ENCODE peak calls at places on chromosomes 4 and X, in ten cellular contexts. G, U, L, Q, V, N, R, Z, X and A are unnamed samples. For H3K9me3, the result is how much of the 10 kb centered on the place peaks cover.

GRCh38 chr4:52106701-52107100 is 55.6 kb downstream of the SPATA18 start:
- DNase-seq in V (no peak), X (no peak), R (no peak), Z (no peak), U (no peak), G (no peak), L (no peak), N (peak), Q (no peak), A (no peak)

GRCh38 chr4:101346562-101347266 is 612 bp downstream of the PPP3CA start:
- DNase-seq in L (peak), Q (peak), G (no peak), X (peak), R (peak), Z (peak), N (peak), V (peak), U (peak), A (peak)

GRCh38 chrX:24498181-24498580 is 33.1 kb downstream of the PDK3 start:
- DNase-seq in X (no peak), N (no peak), U (no peak), R (no peak), Q (peak), Z (no peak), G (no peak), V (no peak), L (peak), A (peak)

GRCh38 chr4:174522183-174523002 is at the start of gene HPGD:
- DNase-seq in G (no peak), V (peak), N (peak), X (peak), R (peak), Q (peak), U (peak), Z (peak), L (peak), A (peak)

GRCh38 chr4:185709802-185710486 is 102.0 kb downstream of the SORBS2 start:
- DNase-seq in U (no peak), R (no peak), L (no peak), V (no peak), Q (peak), Z (no peak), X (peak), N (peak), G (no peak), A (no peak)

GRCh38 chr4:147247577-147247976 is 233.3 kb upstream of the EDNRA start:
- DNase-seq in Z (no peak), V (no peak), U (no peak), R (no peak), X (no peak), G (no peak), N (no peak), Q (peak), L (no peak), A (no peak)

GRCh38 chr4:6272863-6273660 is 3.4 kb downstream of the WFS1 start:
- DNase-seq in Q (peak), L (no peak), N (peak), U (no peak), G (no peak), X (no peak), Z (peak), V (no peak), R (no peak), A (no peak)

GRCh38 chr4:135319685-135320084 is 1118.1 kb upstream of the PABPC4L start:
- DNase-seq in Q (no peak), V (no peak), L (no peak), U (no peak), N (no peak), Z (no peak), X (no peak), R (no peak), G (no peak), A (no peak)

GRCh38 chrX:105451426-105451825 is 230.9 kb upstream of the TEX13A start:
- DNase-seq in G (no peak), R (no peak), N (peak), L (no peak), V (no peak), Q (no peak), Z (no peak), U (no peak), X (no peak), A (no peak)

GRCh38 chrX:50081282-50081955 is 119.4 kb downstream of the AKAP4 start:
- DNase-seq in G (no peak), V (no peak), R (no peak), N (peak), X (peak), U (no peak), L (no peak), Q (no peak), Z (peak), A (no peak)

GRCh38 chrX:11244641-11245040 is 48.6 kb upstream of the AMELX start:
- DNase-seq in L (no peak), G (no peak), X (peak), R (no peak), Q (no peak), U (no peak), N (peak), V (no peak), Z (no peak), A (no peak)

GRCh38 chr4:161856711-161857326 is 307.0 kb downstream of the FSTL5 start:
- DNase-seq in V (no peak), R (no peak), Z (no peak), G (no peak), X (no peak), U (no peak), Q (peak), L (no peak), N (peak), A (no peak)

GRCh38 chr4:78292336-78292735 is 235.2 kb downstream of the FRAS1 start:
- DNase-seq in V (no peak), N (no peak), L (no peak), G (no peak), Q (no peak), Z (no peak), X (no peak), U (no peak), R (no peak), A (no peak)

GRCh38 chr4:38230121-38230728 is 270.0 kb downstream of the PTTG2 start:
- DNase-seq in U (no peak), N (no peak), G (no peak), Q (no peak), L (no peak), R (peak), X (no peak), V (no peak), Z (no peak), A (no peak)

GRCh38 chr4:6074723-6075122 is 56.5 kb upstream of the C4orf50 start:
- DNase-seq in U (no peak), X (no peak), N (no peak), L (no peak), V (no peak), G (no peak), Z (no peak), Q (no peak), R (no peak), A (no peak)

GRCh38 chr4:107058828-107059227 is 22.7 kb upstream of the DKK2 start:
- DNase-seq in Z (no peak), L (no peak), X (no peak), Q (peak), R (no peak), U (no peak), G (no peak), V (no peak), N (peak), A (no peak)

GRCh38 chr4:7807351-7807921 is 132.2 kb downstream of the AFAP1 start:
- DNase-seq in Z (no peak), N (no peak), G (no peak), V (no peak), U (no peak), Q (no peak), X (no peak), L (no peak), R (no peak), A (no peak)

GRCh38 chrX:123217077-123217476 is 33.0 kb downstream of the GRIA3 start:
- DNase-seq in Q (peak), X (peak), N (peak), V (no peak), L (no peak), U (no peak), Z (no peak), R (peak), G (no peak), A (no peak)

GRCh38 chrX:77953300-77953699 is 16.1 kb downstream of the PGAM4 start:
- DNase-seq in X (no peak), Q (peak), Z (no peak), U (no peak), R (no peak), V (no peak), L (no peak), G (no peak), N (no peak), A (no peak)

GRCh38 chrX:15973299-15973698 is 118.7 kb upstream of the AP1S2 start:
- DNase-seq in X (peak), Z (no peak), L (peak), Q (peak), V (no peak), R (peak), U (no peak), N (no peak), G (peak), A (no peak)

GRCh38 chr4:159227378-159227777 is 124.5 kb downstream of the RAPGEF2 start:
- DNase-seq in L (no peak), G (no peak), Q (peak), Z (no peak), U (no peak), R (no peak), X (no peak), V (no peak), N (no peak), A (no peak)

GRCh38 chr4:173095022-173095421 is 73.6 kb upstream of the GALNT7 start:
- DNase-seq in Q (no peak), U (no peak), R (no peak), L (no peak), N (no peak), X (no peak), V (no peak), G (no peak), Z (no peak), A (no peak)

GRCh38 chrX:48958635-48959094 is 1.3 kb upstream of the OTUD5 start:
- DNase-seq in Q (peak), G (no peak), Z (no peak), U (peak), N (peak), V (peak), X (peak), R (no peak), L (peak), A (no peak)
- H3K9me3 ChIP-seq in Q (under half), G (under half), Z (under half), U (under half), N (under half), V (under half), X (under half), R (under half), L (under half), A (under half)

GRCh38 chr4:98352940-98353339 is 91.8 kb downstream of the RAP1GDS1 start:
- DNase-seq in U (no peak), X (no peak), Q (no peak), R (no peak), N (no peak), L (no peak), G (no peak), Z (no peak), V (no peak), A (no peak)

DNA sequence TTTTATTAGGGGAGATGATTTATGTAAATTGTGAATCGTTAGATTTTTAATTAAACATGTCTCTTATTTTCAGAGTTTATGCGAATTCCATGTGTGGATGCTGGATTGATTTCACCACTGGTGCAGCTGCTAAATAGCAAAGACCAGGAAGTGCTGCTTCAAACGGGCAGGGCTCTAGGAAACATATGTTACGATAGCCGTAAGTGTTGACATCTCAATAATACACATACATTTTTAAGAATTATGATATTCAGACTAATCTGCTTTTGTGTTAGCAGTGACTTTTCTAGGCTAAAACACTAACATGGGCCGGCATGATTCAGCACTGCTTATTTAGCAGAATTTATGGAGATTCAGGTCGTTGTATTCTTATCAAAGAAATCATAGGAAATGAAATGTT is 91.2 kb downstream of the RAP1GDS1 start:
- DNase-seq in G (no peak), X (no peak), L (no peak), Z (no peak), R (no peak), N (no peak), V (no peak), U (no peak), Q (no peak), A (no peak)
- H3K9me3 ChIP-seq in G (under half), X (under half), L (under half), Z (under half), R (under half), N (under half), V (under half), U (under half), Q (under half), A (under half)

GRCh38 chrX:154779261-154779660 is 16.6 kb downstream of the DKC1 start:
- DNase-seq in G (no peak), N (peak), Q (peak), Z (no peak), X (no peak), L (no peak), U (no peak), R (no peak), V (no peak), A (no peak)
- H3K9me3 ChIP-seq in G (under half), N (under half), Q (under half), Z (under half), X (under half), L (under half), U (under half), R (under half), V (under half), A (under half)

DNA sequence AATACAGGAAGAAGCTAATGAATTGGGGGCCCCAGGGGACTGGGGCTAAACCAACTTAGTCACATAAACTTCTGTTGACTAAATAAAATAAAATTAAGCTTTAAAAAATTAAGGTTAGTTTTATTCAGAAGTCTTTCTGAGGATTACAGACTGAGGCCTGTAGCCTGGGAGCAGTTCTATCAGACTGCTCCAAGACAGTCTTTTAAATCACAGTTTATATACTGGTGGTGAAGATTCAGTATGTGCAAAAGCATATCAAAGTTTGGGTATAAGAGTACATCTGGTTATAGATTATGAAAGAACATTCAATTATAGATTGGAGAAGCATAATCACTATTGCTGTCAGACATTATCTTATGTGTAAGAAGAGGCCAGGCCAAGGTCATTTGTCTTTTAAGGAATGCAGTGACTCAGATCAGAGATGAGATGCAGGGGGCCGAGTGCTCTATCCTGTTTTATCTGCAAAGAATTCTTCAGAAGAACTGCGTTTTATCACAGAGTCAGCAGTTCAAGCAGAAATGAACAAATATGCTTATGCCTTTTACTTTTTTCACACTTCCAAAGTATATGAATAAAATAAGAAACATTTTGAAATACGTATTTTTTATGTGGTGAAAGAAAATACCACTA is 109.4 kb downstream of the PDHA2 start:
- DNase-seq in Z (no peak), U (no peak), R (no peak), V (no peak), N (peak), L (no peak), X (no peak), Q (peak), G (no peak), A (no peak)
- H3K9me3 ChIP-seq in Z (under half), U (under half), R (under half), V (under half), N (under half), L (under half), X (under half), Q (under half), G (under half), A (under half)